ENCODE peak calls at places on chromosomes 5 and 9, in five cellular contexts. R, I, W, C and B are unnamed samples.
A peak's percentile ranks its signal among the peaks of the same experiment; 100 is the strongest.

GRCh38 chr9:16150501-16150900 is 597.7 kb downstream of the CCDC171 start:
- DNase-seq in R (no peak), I (no peak), W (no peak), C (peak; percentile 48), B (no peak)

GRCh38 chr5:74360535-74361210 is 279.9 kb downstream of the ENC1 start:
- DNase-seq in R (no peak), I (no peak), W (no peak), C (no peak), B (no peak)

GRCh38 chr9:123312306-123312877 is 43.6 kb upstream of the CRB2 start:
- DNase-seq in R (no peak), I (no peak), W (no peak), C (no peak), B (no peak)

GRCh38 chr5:151585970-151586369 is 5.2 kb downstream of the FAT2 start:
- DNase-seq in R (no peak), I (no peak), W (no peak), C (peak; percentile 95), B (no peak)

GRCh38 chr9:26062172-26062571 is 383.9 kb upstream of the TUSC1 start:
- DNase-seq in R (peak; percentile 41), I (no peak), W (no peak), C (no peak), B (no peak)

GRCh38 chr5:138601444-138601843 is 26.2 kb upstream of the HSPA9 start:
- DNase-seq in R (peak; percentile 48), I (no peak), W (no peak), C (peak; percentile 76), B (no peak)

GRCh38 chr5:31757813-31758212 is 118.9 kb downstream of the PDZD2 start:
- DNase-seq in R (no peak), I (no peak), W (no peak), C (no peak), B (no peak)

GRCh38 chr9:28001096-28001495 is 427.8 kb upstream of the C9orf72 start:
- DNase-seq in R (no peak), I (no peak), W (no peak), C (no peak), B (no peak)

GRCh38 chr9:114364528-114365041 is 23.2 kb downstream of the AKNA start:
- DNase-seq in R (no peak), I (no peak), W (no peak), C (no peak), B (no peak)

GRCh38 chr5:97142521-97143254 is at the start of gene LIX1:
- DNase-seq in R (peak; percentile 41), I (peak; percentile 4), W (peak; percentile 32), C (no peak), B (peak; percentile 24)

GRCh38 chr5:173839117-173839713 is 48.9 kb upstream of the CPEB4 start:
- DNase-seq in R (no peak), I (no peak), W (no peak), C (no peak), B (no peak)

GRCh38 chr9:75105841-75106240 is 17.5 kb downstream of the OSTF1 start:
- DNase-seq in R (no peak), I (no peak), W (no peak), C (no peak), B (no peak)

GRCh38 chr9:8868632-8869031 is 1069.1 kb upstream of the DMAC1 start:
- DNase-seq in R (no peak), I (no peak), W (no peak), C (no peak), B (no peak)

GRCh38 chr5:142590451-142591240 is 95.2 kb downstream of the FGF1 start:
- DNase-seq in R (no peak), I (no peak), W (no peak), C (peak; percentile 25), B (no peak)

GRCh38 chr5:135219868-135220267 is 179.2 kb downstream of the MACROH2A1 start:
- DNase-seq in R (no peak), I (no peak), W (no peak), C (peak; percentile 75), B (no peak)

GRCh38 chr5:150120617-150121447 is 34.5 kb upstream of the CSF1R start:
- DNase-seq in R (no peak), I (no peak), W (no peak), C (peak; percentile 79), B (no peak)

GRCh38 chr9:71607571-71607970 is 160.7 kb downstream of the CEMIP2 start:
- DNase-seq in R (no peak), I (no peak), W (no peak), C (peak; percentile 83), B (no peak)

GRCh38 chr5:10427201-10427600 is 14.5 kb upstream of the ROPN1L start:
- DNase-seq in R (no peak), I (no peak), W (no peak), C (no peak), B (no peak)

GRCh38 chr9:105116047-105116868 is 128.2 kb upstream of the SLC44A1 start:
- DNase-seq in R (no peak), I (no peak), W (no peak), C (no peak), B (peak; percentile 19)

GRCh38 chr5:147510885-147511284 is 1.0 kb upstream of the DPYSL3 start:
- DNase-seq in R (no peak), I (no peak), W (no peak), C (no peak), B (no peak)

GRCh38 chr9:117541192-117541591 is 126.3 kb upstream of the ASTN2 start:
- DNase-seq in R (no peak), I (no peak), W (no peak), C (no peak), B (no peak)

GRCh38 chr9:92432350-92432749 is 8.1 kb upstream of the OMD start:
- DNase-seq in R (no peak), I (no peak), W (no peak), C (no peak), B (no peak)

GRCh38 chr5:40631236-40631635 is 48.5 kb upstream of the PTGER4 start:
- DNase-seq in R (no peak), I (no peak), W (no peak), C (no peak), B (no peak)

GRCh38 chr9:14992025-14992424 is 81.8 kb upstream of the FREM1 start:
- DNase-seq in R (peak; percentile 40), I (no peak), W (no peak), C (no peak), B (no peak)

GRCh38 chr9:17824191-17824926 is 245.5 kb downstream of the SH3GL2 start:
- DNase-seq in R (peak; percentile 13), I (no peak), W (no peak), C (no peak), B (peak; percentile 14)

GRCh38 chr9:134339183-134339806 is 13.0 kb downstream of the RXRA start:
- DNase-seq in R (no peak), I (no peak), W (no peak), C (no peak), B (no peak)

GRCh38 chr5:149381986-149382338 is 2.9 kb upstream of the IL17B start:
- DNase-seq in R (peak; percentile 64), I (peak; percentile 67), W (peak; percentile 49), C (peak; percentile 95), B (peak; percentile 95)

GRCh38 chr9:136747161-136748060 is 914 bp downstream of the LCN6 start:
- DNase-seq in R (no peak), I (no peak), W (no peak), C (no peak), B (no peak)

GRCh38 chr5:127549551-127549950 is 32.1 kb downstream of the PRRC1 start:
- DNase-seq in R (no peak), I (no peak), W (no peak), C (no peak), B (no peak)

GRCh38 chr9:107866912-107867311 is 377.3 kb upstream of the KLF4 start:
- DNase-seq in R (no peak), I (no peak), W (no peak), C (no peak), B (no peak)